ENCODE peak calls at places on chromosomes 3 and 15, in eight cellular contexts. M, V, T, G, A, I, Y and E are unnamed samples.

GRCh38 chr3:45545476-45545875 is 49.1 kb upstream of the LIMD1 start:
- DNase-seq in V (no peak), G (no peak), M (no peak), I (no peak), T (no peak), A (no peak), Y (no peak), E (no peak)

GRCh38 chr15:57327985-57328471 is 48.3 kb upstream of the CGNL1 start:
- DNase-seq in T (no peak), M (no peak), V (no peak), A (no peak), I (no peak), Y (no peak), G (no peak), E (no peak)

GRCh38 chr15:38058596-38059075 is 124.2 kb downstream of the TMCO5A start:
- DNase-seq in V (no peak), Y (no peak), A (no peak), M (no peak), I (no peak), T (no peak), G (no peak), E (no peak)

GRCh38 chr3:161559177-161559998 is 62.8 kb downstream of the OTOL1 start:
- DNase-seq in M (no peak), V (no peak), Y (no peak), I (no peak), T (no peak), G (peak; percentile 52), A (no peak), E (no peak)

GRCh38 chr15:59443341-59444081 is 5.5 kb downstream of the FAM81A start:
- DNase-seq in T (no peak), V (no peak), A (no peak), G (no peak), Y (no peak), I (no peak), M (no peak), E (no peak)

GRCh38 chr3:193744048-193744821 is 151.2 kb downstream of the OPA1 start:
- DNase-seq in A (no peak), T (no peak), M (no peak), Y (no peak), I (peak; percentile 57), G (no peak), V (no peak), E (peak; percentile 70)

GRCh38 chr15:41564286-41564959 is 5.4 kb downstream of the TYRO3 start:
- DNase-seq in V (no peak), Y (no peak), M (no peak), I (peak; percentile 41), G (no peak), A (no peak), T (no peak), E (no peak)

GRCh38 chr15:58189148-58189811 is 51.1 kb downstream of the AQP9 start:
- DNase-seq in T (no peak), G (no peak), Y (no peak), A (no peak), V (no peak), M (no peak), I (no peak), E (no peak)

GRCh38 chr3:184234224-184234623 is 4.8 kb downstream of the VWA5B2 start:
- DNase-seq in V (no peak), M (no peak), Y (no peak), A (no peak), G (peak; percentile 92), I (no peak), T (no peak), E (peak; percentile 76)

GRCh38 chr3:5330152-5330810 is 142.8 kb downstream of the EDEM1 start:
- DNase-seq in G (no peak), I (no peak), T (peak; percentile 4), M (no peak), A (no peak), V (peak; percentile 13), Y (no peak), E (no peak)

GRCh38 chr3:72379500-72380187 is 468.6 kb downstream of the SHQ1 start:
- DNase-seq in M (no peak), I (no peak), A (no peak), T (no peak), G (peak; percentile 18), V (no peak), Y (no peak), E (no peak)

GRCh38 chr3:137792633-137793271 is 28.6 kb downstream of the SOX14 start:
- DNase-seq in M (no peak), T (no peak), A (peak; percentile 25), G (peak; percentile 77), Y (no peak), V (no peak), I (no peak), E (peak; percentile 28)

GRCh38 chr15:55587321-55588069 is 650 bp downstream of the PYGO1 start:
- DNase-seq in I (no peak), M (no peak), Y (no peak), A (no peak), V (peak; percentile 12), G (no peak), T (no peak), E (no peak)

GRCh38 chr3:57161915-57162314 is 3.2 kb downstream of the IL17RD start:
- DNase-seq in I (no peak), G (no peak), Y (no peak), V (no peak), T (no peak), M (no peak), A (no peak), E (no peak)

GRCh38 chr3:124559650-124560405 is 170.4 kb upstream of the UMPS start:
- DNase-seq in V (peak; percentile 56), G (peak; percentile 79), M (peak; percentile 53), I (peak; percentile 80), Y (peak; percentile 3), A (peak; percentile 70), T (peak; percentile 44), E (peak; percentile 81)